ENCODE peak calls at places on chromosomes 2 and 18, in six cellular contexts. O, U, L, F, A and P are unnamed samples.

GRCh38 chr2:176729706-176730569 is 460.7 kb downstream of the MTX2 start:
- DNase-seq in O (no peak), A (no peak), L (no peak), U (no peak), F (no peak), P (no peak)

GRCh38 chr18:43271593-43272432 is 5.5 kb downstream of the SYT4 start:
- DNase-seq in O (peak), L (peak), F (no peak), A (no peak), U (peak), P (no peak)

GRCh38 chr2:56449449-56449860 is 265.7 kb downstream of the CCDC85A start:
- DNase-seq in A (no peak), U (no peak), L (no peak), O (no peak), F (no peak), P (no peak)

GRCh38 chr2:234133004-234133403 is 82.5 kb downstream of the SPP2 start:
- DNase-seq in O (no peak), F (no peak), A (no peak), L (no peak), U (no peak), P (peak)

GRCh38 chr18:47036298-47036874 is 965 bp upstream of the ELOA2 start:
- DNase-seq in O (no peak), A (no peak), L (no peak), U (peak), F (no peak), P (no peak)

GRCh38 chr2:212537311-212538155 is 1.1 kb downstream of the ERBB4 start:
- DNase-seq in O (no peak), F (no peak), A (no peak), L (peak), U (no peak), P (no peak)

GRCh38 chr2:69253893-69254292 is 133.1 kb downstream of the GFPT1 start:
- DNase-seq in U (peak), L (peak), A (no peak), F (no peak), O (no peak), P (peak)

GRCh38 chr2:40346535-40347354 is 105.1 kb downstream of the SLC8A1 start:
- DNase-seq in U (no peak), O (no peak), F (no peak), A (no peak), L (no peak), P (no peak)

GRCh38 chr2:29450823-29451222 is 335.6 kb downstream of the CLIP4 start:
- DNase-seq in L (no peak), O (no peak), F (no peak), U (no peak), A (no peak), P (no peak)

GRCh38 chr2:170013802-170014551 is 164.0 kb upstream of the MYO3B start:
- DNase-seq in O (no peak), A (no peak), U (peak), F (no peak), L (no peak), P (no peak)

GRCh38 chr18:76592981-76593381 is 97.9 kb upstream of the ZNF516 start:
- DNase-seq in F (no peak), A (no peak), U (no peak), L (no peak), O (no peak), P (no peak)

GRCh38 chr2:152411154-152411553 is 76.2 kb downstream of the FMNL2 start:
- DNase-seq in L (no peak), A (no peak), O (no peak), F (no peak), U (no peak), P (no peak)